ENCODE peak calls at places on chromosomes 13 and 19, in seven cellular contexts. P is neural progenitor cell, D is SK-N-SH, V is OCI-LY7, B is HCT116, Y is GM23338, H is MM.1S. W is an unnamed sample.

GRCh38 chr13:22103046-22103445 is 432.2 kb downstream of the FGF9 start:
- DNase-seq in H (no peak), P (no peak), B (no peak), D (no peak), Y (peak), V (no peak), W (no peak)

GRCh38 chr13:36619535-36619934 is 54.3 kb upstream of the SERTM1 start:
- DNase-seq in V (no peak), D (no peak), H (no peak), B (no peak), Y (no peak), P (no peak), W (no peak)

GRCh38 chr19:9863759-9864158 is 28.6 kb downstream of the PIN1 start:
- DNase-seq in H (no peak), Y (no peak), B (no peak), P (no peak), V (no peak), D (no peak), W (no peak)

GRCh38 chr19:47020992-47021496 is 1.4 kb downstream of the NPAS1 start:
- DNase-seq in P (peak), Y (peak), D (peak), H (no peak), B (no peak), V (no peak), W (peak)

GRCh38 chr19:8663920-8664670 is 33.7 kb downstream of the NFILZ start:
- DNase-seq in V (peak), H (peak), D (no peak), B (no peak), P (no peak), Y (peak), W (no peak)

GRCh38 chr19:19405919-19406877 is 723 bp downstream of the GATAD2A start:
- DNase-seq in P (peak), Y (peak), V (peak), D (peak), B (no peak), H (peak), W (peak)

GRCh38 chr13:79503069-79503468 is 22.1 kb downstream of the NDFIP2 start:
- DNase-seq in Y (peak), P (no peak), B (no peak), H (no peak), V (no peak), D (no peak), W (no peak)

GRCh38 chr19:30227071-30227621 is 145.0 kb upstream of the ZNF536 start:
- DNase-seq in B (no peak), D (no peak), P (peak), H (no peak), Y (peak), V (no peak), W (no peak)

GRCh38 chr19:33720691-33721682 is 75.7 kb upstream of the KCTD15 start:
- DNase-seq in D (no peak), V (no peak), Y (no peak), B (no peak), P (peak), H (no peak), W (no peak)

GRCh38 chr19:33718668-33719259 is 77.9 kb upstream of the KCTD15 start:
- DNase-seq in D (no peak), B (no peak), V (no peak), H (no peak), P (no peak), Y (no peak), W (no peak)

GRCh38 chr19:33720155-33720493 is 76.5 kb upstream of the KCTD15 start:
- DNase-seq in D (no peak), V (no peak), B (no peak), P (no peak), Y (no peak), H (no peak), W (no peak)

GRCh38 chr19:33717878-33718277 is 78.8 kb upstream of the KCTD15 start:
- DNase-seq in Y (no peak), V (no peak), H (no peak), P (no peak), B (no peak), D (no peak), W (no peak)

GRCh38 chr19:33719366-33720154 is 77.1 kb upstream of the KCTD15 start:
- DNase-seq in Y (no peak), P (no peak), V (no peak), D (no peak), H (no peak), B (no peak), W (no peak)
- H3K4me3 ChIP-seq in Y (no peak), P (no peak), V (no peak), D (no peak), H (no peak), B (no peak), W (no peak)

GRCh38 chr19:17114414-17114831 is 38.8 kb downstream of the MYO9B start:
- DNase-seq in V (no peak), D (no peak), H (no peak), P (peak), B (no peak), Y (peak), W (no peak)
- H3K27ac ChIP-seq in V (no peak), D (no peak), H (no peak), P (no peak), B (no peak), Y (peak), W (no peak)

GRCh38 chr13:98820744-98821371 is 68.4 kb upstream of the SLC15A1 start:
- DNase-seq in H (no peak), Y (no peak), B (no peak), D (no peak), V (no peak), P (no peak), W (peak)

GRCh38 chr13:98823442-98823841 is 71.0 kb upstream of the SLC15A1 start:
- DNase-seq in P (no peak), V (no peak), D (no peak), H (no peak), B (no peak), Y (no peak), W (no peak)

GRCh38 chr13:98819382-98819781 is 66.9 kb upstream of the SLC15A1 start:
- DNase-seq in B (no peak), V (no peak), H (no peak), D (no peak), Y (no peak), P (no peak), W (no peak)

GRCh38 chr13:98822238-98822606 is 69.8 kb upstream of the SLC15A1 start:
- DNase-seq in Y (no peak), D (peak), B (no peak), P (no peak), V (no peak), H (no peak), W (peak)

GRCh38 chr13:98821372-98822237 is 69.1 kb upstream of the SLC15A1 start:
- DNase-seq in P (no peak), H (no peak), D (peak), V (no peak), Y (peak), B (no peak), W (peak)
- TF ChIP-seq EZH2phosphoT487 in P (no peak), H (no peak), D (no peak), V (no peak), Y (no peak), B (no peak), W (no peak)

GRCh38 chr13:111282425-111282824 is 38.0 kb upstream of the TEX29 start:
- DNase-seq in Y (no peak), H (no peak), P (no peak), B (no peak), D (no peak), V (no peak), W (no peak)

GRCh38 chr13:111282997-111283396 is 37.4 kb upstream of the TEX29 start:
- DNase-seq in P (no peak), H (no peak), V (no peak), D (no peak), B (no peak), Y (no peak), W (no peak)

GRCh38 chr13:111280666-111281577 is 39.5 kb upstream of the TEX29 start:
- DNase-seq in Y (no peak), P (no peak), D (no peak), H (no peak), V (no peak), B (no peak), W (peak)

GRCh38 chr13:111280226-111280625 is 40.2 kb upstream of the TEX29 start:
- DNase-seq in Y (no peak), B (no peak), P (no peak), V (no peak), H (no peak), D (no peak), W (no peak)

DNA sequence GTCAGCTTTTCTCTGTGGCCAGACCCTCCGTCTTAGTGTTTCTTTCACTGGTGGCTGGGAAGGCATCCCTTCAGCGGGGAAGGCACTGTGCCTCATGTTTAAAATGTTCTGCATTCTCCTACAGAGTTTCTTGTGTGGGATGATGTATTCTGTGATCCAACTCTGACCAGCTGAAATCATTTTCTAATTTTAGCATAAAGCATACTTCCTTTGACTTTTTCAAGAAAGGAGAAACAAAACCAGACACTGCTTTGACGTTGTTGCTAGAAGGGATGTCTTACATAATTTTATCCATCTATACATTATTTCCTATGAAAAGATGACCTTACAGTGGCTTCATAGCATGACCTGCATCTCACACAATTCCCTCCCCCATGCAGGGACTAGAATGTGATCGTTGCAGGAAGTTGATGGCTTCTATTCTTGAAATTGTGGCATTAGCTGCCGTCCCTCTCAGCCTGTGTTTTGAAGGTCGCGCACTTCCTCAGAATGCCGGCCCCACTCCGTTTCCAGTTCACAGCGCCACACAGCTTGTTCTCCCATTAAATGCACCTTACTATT is 38.6 kb upstream of the TEX29 start:
- DNase-seq in P (no peak), Y (no peak), V (no peak), H (no peak), D (no peak), B (no peak), W (peak)
- H3K4me3 ChIP-seq in P (no peak), Y (no peak), V (no peak), H (no peak), D (no peak), B (no peak), W (no peak)

DNA sequence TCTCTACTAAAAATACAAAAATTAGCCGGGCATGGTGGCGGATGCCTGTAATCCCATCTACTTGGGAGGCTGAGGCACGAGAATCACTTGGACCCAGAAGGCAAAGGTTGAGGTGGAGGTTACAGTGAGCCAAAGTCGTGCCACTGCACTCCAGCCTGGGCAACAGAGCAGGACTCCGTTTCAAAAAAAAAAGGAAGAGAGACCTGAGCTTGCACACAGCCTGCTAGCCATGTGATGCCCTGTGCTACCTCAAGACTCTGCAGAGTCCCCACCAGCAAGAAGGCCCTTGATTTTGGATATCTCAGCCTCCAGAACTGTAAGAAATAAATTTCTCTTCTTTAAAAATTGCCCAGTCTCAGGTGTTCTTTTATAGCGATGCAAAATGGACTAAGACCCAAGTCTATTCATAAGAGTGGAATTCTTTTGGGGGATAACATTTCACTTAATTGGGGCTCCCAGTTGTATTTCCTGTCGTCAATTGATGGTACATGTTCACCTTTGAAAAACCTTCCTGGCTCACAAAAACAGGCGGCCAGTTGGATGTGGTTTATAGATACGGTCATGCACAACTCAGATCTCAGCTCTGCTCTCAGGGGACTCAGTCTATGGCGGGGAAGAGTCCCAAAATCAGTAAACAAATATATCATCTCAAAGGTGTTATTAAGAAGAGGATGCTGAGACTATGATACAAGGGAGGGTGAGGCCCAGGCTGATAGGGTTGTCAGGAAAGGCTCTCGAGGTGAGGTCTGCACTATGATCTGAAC is 2.4 kb upstream of the CHERP start:
- DNase-seq in D (no peak), B (no peak), P (no peak), Y (no peak), V (peak), H (no peak), W (no peak)
- H3K27ac ChIP-seq in D (no peak), B (no peak), P (no peak), Y (peak), V (peak), H (no peak), W (no peak)

GRCh38 chr19:1511989-1512338 is 855 bp downstream of the ADAMTSL5 start:
- DNase-seq in Y (no peak), H (no peak), B (no peak), D (no peak), V (no peak), P (no peak), W (no peak)

GRCh38 chr19:1511318-1511988 is 1.4 kb downstream of the ADAMTSL5 start:
- DNase-seq in B (no peak), D (peak), P (no peak), V (no peak), H (no peak), Y (no peak), W (no peak)

GRCh38 chr19:1513492-1514294 is 874 bp upstream of the ADAMTSL5 start:
- DNase-seq in P (peak), B (peak), V (peak), D (peak), H (peak), Y (peak), W (peak)

GRCh38 chr19:1514295-1514661 is 1.5 kb upstream of the ADAMTSL5 start:
- DNase-seq in B (no peak), D (no peak), V (no peak), H (no peak), Y (no peak), P (no peak), W (no peak)

GRCh38 chr19:1512671-1513491 is at the start of gene ADAMTSL5:
- DNase-seq in P (peak), Y (peak), B (no peak), V (no peak), D (peak), H (peak), W (peak)
- TF ChIP-seq EZH2phosphoT487 in P (peak), Y (no peak), B (no peak), V (no peak), D (no peak), H (no peak), W (no peak)

GRCh38 chr19:51226068-51226467 is 1.2 kb downstream of the CD33 start:
- DNase-seq in P (no peak), H (no peak), D (no peak), B (no peak), Y (no peak), V (no peak), W (no peak)
- H3K4me3 ChIP-seq in P (no peak), H (no peak), D (no peak), B (no peak), Y (no peak), V (no peak), W (no peak)

DNA sequence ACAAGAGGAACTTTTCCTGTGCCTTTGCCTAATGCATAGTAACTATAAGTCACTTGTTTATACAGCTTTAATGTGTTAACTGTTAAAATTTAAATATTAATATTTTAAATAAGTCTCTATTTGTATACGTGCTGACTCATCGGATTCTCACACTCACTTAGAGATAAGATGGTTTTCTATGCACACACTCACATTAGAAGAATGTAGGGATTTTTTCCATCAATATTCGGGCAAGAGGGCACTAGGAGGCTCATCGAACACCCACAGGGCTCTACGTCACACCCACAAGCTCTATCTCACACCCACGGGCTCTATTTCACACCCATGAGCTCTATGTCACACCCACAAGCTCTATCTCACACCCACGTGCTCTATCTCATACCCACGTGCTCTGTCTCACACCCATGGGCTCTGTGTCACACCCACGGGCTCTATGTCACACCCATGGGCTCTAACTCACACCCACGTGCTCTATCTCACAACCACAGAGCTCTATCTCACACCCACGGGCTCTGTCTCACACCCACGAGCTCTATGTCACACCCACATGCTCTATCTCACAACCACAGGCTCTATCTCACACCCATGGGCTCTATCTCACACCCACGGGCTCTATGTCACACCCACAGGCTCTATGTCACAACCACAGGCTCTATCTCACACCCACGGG is 73.4 kb downstream of the COL4A2 start:
- DNase-seq in B (no peak), H (no peak), Y (no peak), V (no peak), D (no peak), P (no peak), W (peak)
- H3K27ac ChIP-seq in B (no peak), H (no peak), Y (no peak), V (no peak), D (peak), P (no peak), W (peak)